ENCODE peak calls at places on chromosomes 7 and 10, in ten cellular contexts. K is omental fat pad; Q is stimulated activated effector memory CD8-positive, alpha-beta T cell treated with anti-CD3 and anti-CD28 coated beads, Interleukin-12 subunit alpha, Interleukin-12 subunit beta, amount 100 ng/mL, for 72 hours; A is naive thymus-derived CD4-positive, alpha-beta T cell; M is activated CD4-positive, alpha-beta T cell treated with anti-CD3 and anti-CD28 coated beads for 36 hours; B is activated naive CD8-positive, alpha-beta T cell treated with anti-CD3 and anti-CD28 coated beads, Interleukin-2, amount 10 ng/mL, durations not matched to agents 7 days and 5 days; X is Right ventricle myocardium superior; D is upper lobe of right lung; L is HepG2; I is natural killer cell treated with Interleukin-12 subunit alpha and Interleukin-12 subunit beta and Interleukin-15 and Interleukin-18, amount 100 ng/mL, for 72 hours. S is an unnamed sample.

GRCh38 chr7:17131983-17132655 is 166.3 kb upstream of the AHR start:
- ATAC-seq in M (no peak), D (no peak), Q (no peak), I (no peak), X (no peak), K (no peak), B (no peak), A (no peak), L (peak; percentile 76), S (no peak)

GRCh38 chr7:72430531-72430930 is 18.4 kb upstream of the CALN1 start:
- ATAC-seq in Q (no peak), K (no peak), B (no peak), X (no peak), M (no peak), A (no peak), I (no peak), L (no peak), D (no peak), S (no peak)

GRCh38 chr7:107185716-107186115 is 16.9 kb downstream of the HBP1 start:
- ATAC-seq in L (no peak), X (no peak), K (no peak), D (no peak), B (no peak), A (no peak), I (no peak), M (no peak), Q (no peak), S (no peak)

GRCh38 chr7:156101355-156101754 is 289.1 kb upstream of the SHH start:
- ATAC-seq in M (no peak), B (no peak), D (no peak), Q (no peak), I (no peak), X (no peak), A (no peak), L (no peak), K (no peak), S (no peak)

GRCh38 chr10:31928531-31929259 is at the start of gene ARHGAP12:
- ATAC-seq in L (peak; percentile 83), X (peak; percentile 99), B (peak; percentile 66), D (peak; percentile 97), Q (peak; percentile 76), K (peak; percentile 89), A (peak; percentile 87), M (peak; percentile 52), I (peak; percentile 86), S (peak; percentile 96)

GRCh38 chr10:101631821-101632475 is 43.8 kb downstream of the DPCD start:
- ATAC-seq in A (no peak), I (no peak), B (no peak), Q (no peak), X (peak; percentile 38), L (peak; percentile 39), K (no peak), D (peak; percentile 75), M (no peak), S (peak; percentile 8)

GRCh38 chr7:35760082-35760770 is 40.6 kb upstream of the SEPTIN7 start:
- ATAC-seq in L (no peak), M (no peak), B (no peak), I (no peak), K (no peak), D (no peak), A (no peak), X (no peak), Q (no peak), S (no peak)

GRCh38 chr7:37433166-37433565 is 15.5 kb downstream of the ELMO1 start:
- ATAC-seq in I (no peak), Q (no peak), B (no peak), M (peak; percentile 14), D (peak; percentile 29), K (no peak), A (peak; percentile 49), L (peak; percentile 34), X (peak; percentile 38), S (no peak)

GRCh38 chr10:32971536-32972091 is 13.6 kb upstream of the ITGB1 start:
- ATAC-seq in X (peak; percentile 81), D (peak; percentile 78), Q (no peak), A (no peak), K (no peak), B (no peak), I (no peak), L (peak; percentile 99), M (no peak), S (no peak)

GRCh38 chr10:125473138-125473793 is 209.7 kb downstream of the TEX36 start:
- ATAC-seq in L (no peak), B (no peak), M (peak; percentile 42), D (no peak), Q (no peak), I (no peak), A (no peak), K (no peak), X (no peak), S (no peak)

GRCh38 chr7:156327474-156327873 is 313.1 kb upstream of the RNF32 start:
- ATAC-seq in D (peak; percentile 59), Q (no peak), I (no peak), L (no peak), M (no peak), X (no peak), K (no peak), A (no peak), B (no peak), S (peak; percentile 95)

GRCh38 chr10:18582803-18583202 is 68.6 kb downstream of the NSUN6 start:
- ATAC-seq in K (no peak), D (no peak), A (no peak), X (no peak), B (peak; percentile 87), M (peak; percentile 78), L (no peak), Q (no peak), I (no peak), S (no peak)

GRCh38 chr7:77691892-77692491 is 4.3 kb upstream of the RSBN1L start:
- ATAC-seq in L (no peak), X (no peak), I (no peak), M (no peak), Q (no peak), K (no peak), B (no peak), A (no peak), D (no peak), S (no peak)

S was measured in esophagus mucosa.